ENCODE peak calls at places on chromosome 1, in nine cellular contexts. E is kidney tubule cell, S is EL, T is GM12891, N is GM12865, H is foreskin fibroblast, G is activated T-cell treated with anti-CD3 and anti-CD28 coated beads for 4 hours, U is Calu3, J is ovary. C is an unnamed sample.

GRCh38 chr1:52551476-52552235 is 1.2 kb downstream of the TUT4 start:
- DNase-seq in S (peak), U (peak), J (no peak), H (peak), N (peak), T (no peak), E (peak), G (no peak), C (peak)

GRCh38 chr1:193457676-193458075 is 271.3 kb upstream of the B3GALT2 start:
- DNase-seq in S (peak), U (no peak), E (peak), G (no peak), H (peak), N (no peak), T (no peak), J (no peak), C (peak)

GRCh38 chr1:227225715-227226346 is 92.5 kb downstream of the CDC42BPA start:
- DNase-seq in T (no peak), J (no peak), N (no peak), H (peak), U (no peak), S (peak), G (no peak), E (peak), C (no peak)

GRCh38 chr1:228837817-228838716 is 102.8 kb downstream of the RHOU start:
- DNase-seq in U (peak), G (no peak), J (peak), T (no peak), N (no peak), E (peak), H (peak), S (peak), C (peak)

GRCh38 chr1:209797978-209798639 is 7.8 kb downstream of the IRF6 start:
- DNase-seq in N (no peak), S (peak), T (no peak), E (no peak), U (no peak), H (peak), G (no peak), J (no peak), C (no peak)

GRCh38 chr1:25818569-25818968 is 1.2 kb upstream of the MTFR1L start:
- DNase-seq in U (no peak), H (no peak), J (no peak), E (peak), N (no peak), T (no peak), S (no peak), G (no peak), C (no peak)

GRCh38 chr1:156344409-156344808 is 6.1 kb downstream of the TSACC start:
- DNase-seq in U (no peak), H (no peak), T (no peak), G (no peak), J (no peak), S (no peak), E (no peak), N (no peak), C (no peak)

GRCh38 chr1:43414634-43415223 is 25.0 kb downstream of the SZT2 start:
- DNase-seq in E (peak), N (peak), U (peak), S (peak), T (no peak), J (no peak), H (peak), G (peak), C (peak)

GRCh38 chr1:17441265-17441992 is 2.0 kb upstream of the RCC2 start:
- DNase-seq in H (peak), E (peak), G (no peak), N (peak), T (no peak), J (no peak), U (peak), S (no peak), C (no peak)

GRCh38 chr1:158020877-158021630 is 27.6 kb downstream of the KIRREL1 start:
- DNase-seq in H (no peak), E (no peak), N (no peak), T (no peak), S (peak), U (no peak), G (no peak), J (no peak), C (no peak)

GRCh38 chr1:30749691-30750583 is 7.6 kb downstream of the LAPTM5 start:
- DNase-seq in S (no peak), E (no peak), G (no peak), H (no peak), T (no peak), J (no peak), N (peak), U (no peak), C (no peak)

GRCh38 chr1:226569879-226570547 is 21.4 kb downstream of the STUM start:
- DNase-seq in G (no peak), E (no peak), N (peak), S (no peak), J (no peak), T (peak), H (no peak), U (peak), C (peak)

GRCh38 chr1:101200513-101200912 is 36.3 kb upstream of the S1PR1 start:
- DNase-seq in S (peak), T (no peak), J (no peak), G (no peak), H (peak), U (no peak), E (peak), N (no peak), C (no peak)

GRCh38 chr1:248850124-248850523 is 8.8 kb downstream of the ZNF692 start:
- DNase-seq in G (no peak), T (no peak), J (no peak), E (no peak), S (no peak), U (no peak), N (no peak), H (no peak), C (no peak)